ENCODE peak calls at places on chromosome X, in six cellular contexts. X, E, H, T, Q and D are unnamed samples.

GRCh38 chrX:108246304-108246954 is 154.9 kb downstream of the ATG4A start:
- DNase-seq in X (no peak), E (no peak), H (no peak), T (no peak), Q (no peak), D (no peak)

GRCh38 chrX:1306909-1307625 is 29.5 kb upstream of the IL3RA start:
- DNase-seq in X (no peak), E (no peak), H (no peak), T (no peak), Q (no peak), D (no peak)

GRCh38 chrX:130108647-130109428 is 1.5 kb downstream of the ELF4 start:
- DNase-seq in X (peak), E (no peak), H (peak), T (peak), Q (peak), D (peak)

GRCh38 chrX:38212246-38212645 is 8.4 kb downstream of the SRPX start:
- DNase-seq in X (no peak), E (no peak), H (no peak), T (no peak), Q (no peak), D (no peak)

GRCh38 chrX:53135581-53135980 is 41.6 kb downstream of the KANTR start:
- DNase-seq in X (no peak), E (no peak), H (no peak), T (no peak), Q (no peak), D (no peak)

GRCh38 chrX:134570899-134571298 is 87.4 kb downstream of the PLAC1 start:
- DNase-seq in X (no peak), E (no peak), H (no peak), T (no peak), Q (no peak), D (no peak)

GRCh38 chrX:3177851-3178250 is 136.6 kb downstream of the ARSF start:
- DNase-seq in X (no peak), E (no peak), H (no peak), T (no peak), Q (no peak), D (no peak)

GRCh38 chrX:11363069-11363594 is 69.9 kb downstream of the AMELX start:
- DNase-seq in X (peak), E (no peak), H (peak), T (no peak), Q (no peak), D (no peak)

GRCh38 chrX:150509703-150510102 is 58.7 kb upstream of the MTM1 start:
- DNase-seq in X (no peak), E (no peak), H (no peak), T (no peak), Q (no peak), D (no peak)

GRCh38 chrX:56802428-56802827 is 73.4 kb downstream of the NBDY start:
- DNase-seq in X (no peak), E (no peak), H (no peak), T (peak), Q (peak), D (no peak)

GRCh38 chrX:11704725-11705495 is 39.2 kb upstream of the ARHGAP6 start:
- DNase-seq in X (no peak), E (no peak), H (no peak), T (no peak), Q (no peak), D (no peak)

GRCh38 chrX:37350034-37350365 is 836 bp downstream of the PRRG1 start:
- DNase-seq in X (no peak), E (no peak), H (no peak), T (no peak), Q (no peak), D (no peak)

GRCh38 chrX:41350976-41351569 is 17.1 kb downstream of the DDX3X start:
- DNase-seq in X (no peak), E (no peak), H (no peak), T (no peak), Q (no peak), D (no peak)

GRCh38 chrX:49627030-49627777 is 28.4 kb downstream of the GAGE1 start:
- DNase-seq in X (no peak), E (peak), H (no peak), T (no peak), Q (no peak), D (peak)

GRCh38 chrX:110280954-110281353 is 36.9 kb downstream of the AMMECR1 start:
- DNase-seq in X (no peak), E (no peak), H (no peak), T (no peak), Q (no peak), D (no peak)

GRCh38 chrX:23803931-23804381 is 21.0 kb downstream of the SAT1 start:
- DNase-seq in X (no peak), E (peak), H (no peak), T (peak), Q (no peak), D (no peak)

GRCh38 chrX:53642326-53642725 is 44.2 kb downstream of the HUWE1 start:
- DNase-seq in X (no peak), E (no peak), H (no peak), T (no peak), Q (no peak), D (no peak)

GRCh38 chrX:18406531-18407266 is 18.7 kb upstream of the CDKL5 start:
- DNase-seq in X (no peak), E (no peak), H (no peak), T (no peak), Q (no peak), D (no peak)

GRCh38 chrX:18415386-18415785 is 10.0 kb upstream of the CDKL5 start:
- DNase-seq in X (no peak), E (no peak), H (no peak), T (no peak), Q (no peak), D (no peak)

GRCh38 chrX:18410038-18410437 is 15.4 kb upstream of the CDKL5 start:
- DNase-seq in X (no peak), E (no peak), H (no peak), T (no peak), Q (no peak), D (no peak)
- TF ChIP-seq CTCF in X (no peak), E (peak), H (peak), T (no peak), Q (no peak), D (no peak)

DNA sequence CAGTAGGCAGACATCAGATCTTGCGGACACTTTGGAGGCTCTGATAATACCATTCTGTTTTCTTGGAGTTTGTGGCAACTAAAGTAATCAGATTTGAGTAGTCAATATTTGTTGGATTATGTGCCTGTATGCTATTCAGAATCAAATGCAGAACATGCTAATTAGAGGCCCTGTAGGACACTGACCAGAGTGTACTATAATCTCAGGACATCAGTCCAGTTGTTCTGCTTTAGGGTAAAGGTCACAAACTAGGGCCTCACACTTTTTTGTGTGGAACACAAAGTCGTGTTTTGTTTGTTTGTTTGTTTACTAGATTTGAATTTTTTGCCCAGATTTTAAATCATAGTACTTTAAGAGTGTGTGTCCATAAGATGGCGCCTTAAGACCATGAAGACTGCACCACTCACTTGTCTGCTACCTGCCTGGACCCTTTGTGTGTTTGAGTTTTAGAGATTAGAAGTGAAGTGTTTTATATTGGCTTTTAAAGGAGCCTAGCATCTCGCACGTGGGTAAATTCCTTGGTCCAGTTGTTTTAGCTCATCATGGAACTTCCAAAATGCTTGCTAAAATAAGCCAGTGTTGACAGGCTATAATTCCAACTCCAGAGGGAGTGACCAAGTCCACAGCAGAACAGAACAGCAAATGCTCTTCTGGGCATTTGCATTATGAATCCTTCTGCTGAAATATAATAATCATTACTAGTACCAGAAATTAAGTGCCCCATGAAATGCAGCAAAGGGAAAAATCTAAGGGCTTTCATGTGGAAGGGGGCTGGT is 34.7 kb downstream of the IL13RA1 start:
- DNase-seq in X (no peak), E (no peak), H (no peak), T (no peak), Q (no peak), D (peak)
- TF ChIP-seq CTCF in X (no peak), E (peak), H (peak), T (no peak), Q (no peak), D (no peak)

DNA sequence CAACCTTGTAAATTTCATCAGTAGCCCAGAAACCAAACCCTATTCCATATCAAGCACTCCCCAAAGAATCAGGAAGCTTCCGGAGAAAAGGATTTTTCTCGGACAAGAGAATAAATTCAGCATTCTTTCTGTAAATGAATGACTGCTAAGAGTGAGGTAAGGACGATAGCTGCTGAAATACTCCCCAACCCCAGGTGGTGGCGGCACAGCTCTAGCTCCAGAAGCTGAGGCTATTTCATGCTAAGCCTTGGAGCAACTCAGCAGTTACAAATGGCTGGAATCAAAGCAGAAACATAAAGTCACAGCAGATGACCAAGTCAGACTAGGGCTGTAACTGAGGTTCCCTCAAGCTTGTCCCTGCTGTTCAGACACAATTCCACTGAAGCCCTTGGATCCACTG is 13.9 kb upstream of the PCDH19 start:
- DNase-seq in X (no peak), E (no peak), H (no peak), T (no peak), Q (no peak), D (no peak)
- TF ChIP-seq CTCF in X (no peak), E (no peak), H (no peak), T (no peak), Q (no peak), D (no peak)

GRCh38 chrX:84161641-84162040 is 26.4 kb downstream of the RPS6KA6 start:
- DNase-seq in X (no peak), E (no peak), H (no peak), T (no peak), Q (no peak), D (no peak)
- TF ChIP-seq CTCF in X (no peak), E (no peak), H (no peak), T (no peak), Q (no peak), D (no peak)

GRCh38 chrX:21758488-21758887 is 572 bp upstream of the SMPX start:
- DNase-seq in X (no peak), E (no peak), H (no peak), T (no peak), Q (no peak), D (no peak)
- TF ChIP-seq CTCF in X (no peak), E (peak), H (no peak), T (no peak), Q (peak), D (no peak)

GRCh38 chrX:119292445-119292844 is 56.4 kb downstream of the PGRMC1 start:
- DNase-seq in X (no peak), E (no peak), H (no peak), T (no peak), Q (no peak), D (no peak)
- TF ChIP-seq CTCF in X (no peak), E (no peak), H (no peak), T (no peak), Q (no peak), D (no peak)

DNA sequence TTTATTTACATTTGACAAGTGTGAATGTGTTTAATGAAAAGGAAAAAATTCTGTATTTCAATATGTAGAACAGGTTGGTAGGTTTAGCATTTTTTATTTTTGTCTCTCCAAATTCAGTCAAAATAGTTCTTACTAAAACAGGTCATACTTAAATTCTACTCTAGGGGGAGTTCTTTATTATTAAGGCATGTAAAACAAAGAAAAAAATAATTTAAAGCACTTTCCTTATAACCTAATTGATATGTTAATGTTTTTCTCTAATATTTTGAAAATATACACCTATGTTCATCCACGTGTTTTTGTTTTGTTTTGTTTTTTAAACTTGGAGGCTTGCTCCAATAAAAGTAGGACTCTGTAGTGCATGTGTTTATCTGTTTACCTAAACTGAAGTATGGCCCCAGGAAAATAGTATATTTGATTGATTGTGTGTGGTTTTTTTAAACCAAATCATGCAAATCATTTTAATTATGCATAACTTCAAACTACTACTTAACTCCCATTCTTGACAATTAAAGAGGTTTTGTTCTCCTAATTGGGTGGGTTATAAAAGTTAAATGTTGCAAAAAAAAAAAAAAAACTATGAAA is 562.7 kb downstream of the RPA4 start:
- DNase-seq in X (no peak), E (no peak), H (no peak), T (no peak), Q (no peak), D (no peak)
- TF ChIP-seq CTCF in X (peak), E (no peak), H (no peak), T (no peak), Q (no peak), D (no peak)

GRCh38 chrX:124478046-124478445 is 131.7 kb downstream of the SH2D1A start:
- DNase-seq in X (no peak), E (no peak), H (no peak), T (no peak), Q (no peak), D (no peak)
- TF ChIP-seq CTCF in X (no peak), E (no peak), H (no peak), T (no peak), Q (no peak), D (no peak)